ENCODE peak calls at places on chromosomes 3 and 15, in eight cellular contexts. E is astrocyte of the spinal cord, I is NCI-H345, T is A172, Q is PC-9, J is ELF-1, G is HuH-7.5, C is iris pigment epithelial cell. D is an unnamed sample.

GRCh38 chr3:68088216-68088615 is 433.8 kb upstream of the SUCLG2 start:
- DNase-seq in E (no peak), I (no peak), T (no peak), Q (no peak), J (no peak), G (no peak), C (no peak), D (no peak)

GRCh38 chr15:31511707-31512310 is 185.2 kb downstream of the KLF13 start:
- DNase-seq in E (no peak), I (no peak), T (no peak), Q (no peak), J (no peak), G (no peak), C (no peak), D (no peak)

GRCh38 chr3:13713396-13713795 is 164.5 kb downstream of the FBLN2 start:
- DNase-seq in E (no peak), I (no peak), T (no peak), Q (no peak), J (no peak), G (no peak), C (no peak), D (no peak)

GRCh38 chr3:13452490-13453335 is 27.4 kb upstream of the HDAC11 start:
- DNase-seq in E (peak), I (peak), T (peak), Q (peak), J (peak), G (peak), C (peak), D (peak)

GRCh38 chr3:134359121-134360010 is 14.9 kb downstream of the AMOTL2 start:
- DNase-seq in E (no peak), I (no peak), T (peak), Q (no peak), J (no peak), G (no peak), C (no peak), D (no peak)

GRCh38 chr15:82137261-82137660 is 91.4 kb upstream of the MEX3B start:
- DNase-seq in E (peak), I (no peak), T (no peak), Q (no peak), J (no peak), G (no peak), C (peak), D (no peak)

GRCh38 chr3:183428140-183429023 is at the start of gene MCF2L2:
- DNase-seq in E (peak), I (peak), T (peak), Q (peak), J (peak), G (peak), C (peak), D (peak)

GRCh38 chr15:62068071-62068786 is 1.5 kb downstream of the C2CD4A start:
- DNase-seq in E (peak), I (peak), T (peak), Q (peak), J (peak), G (peak), C (peak), D (no peak)

GRCh38 chr3:190225186-190225692 is 97.0 kb downstream of the CLDN1 start:
- DNase-seq in E (peak), I (peak), T (peak), Q (peak), J (no peak), G (no peak), C (peak), D (peak)

GRCh38 chr15:38691365-38691764 is 126.8 kb upstream of the RASGRP1 start:
- DNase-seq in E (no peak), I (no peak), T (no peak), Q (no peak), J (no peak), G (no peak), C (no peak), D (no peak)

GRCh38 chr3:36493051-36493450 is 112.7 kb downstream of the STAC start:
- DNase-seq in E (no peak), I (no peak), T (no peak), Q (no peak), J (no peak), G (no peak), C (no peak), D (no peak)

GRCh38 chr3:107745354-107745753 is 222.6 kb downstream of the BBX start:
- DNase-seq in E (no peak), I (no peak), T (no peak), Q (no peak), J (no peak), G (no peak), C (peak), D (no peak)

GRCh38 chr3:197151562-197151961 is 121.9 kb upstream of the MELTF start:
- DNase-seq in E (peak), I (peak), T (peak), Q (peak), J (no peak), G (no peak), C (peak), D (no peak)